ENCODE peak calls at places on chromosomes 6 and 20, in six cellular contexts. U is brain microvascular endothelial cell, O is WERI-Rb-1, N is esophagus squamous epithelium, K is breast epithelium, H is Karpas-422. R is an unnamed sample.

GRCh38 chr6:70797625-70798024 is 129.9 kb downstream of the SMAP1 start:
- DNase-seq in H (no peak), N (no peak), K (no peak), U (no peak), O (no peak), R (no peak)

GRCh38 chr6:125918681-125919566 is 37.6 kb upstream of the HINT3 start:
- DNase-seq in H (peak; percentile 46), U (peak; percentile 85), N (no peak), K (peak; percentile 67), O (no peak), R (no peak)

GRCh38 chr6:11756726-11757125 is 21.9 kb downstream of the ADTRP start:
- DNase-seq in H (no peak), K (no peak), U (no peak), O (no peak), N (no peak), R (no peak)

GRCh38 chr20:41617059-41617921 is 887 bp downstream of the CHD6 start:
- DNase-seq in H (peak; percentile 73), U (peak; percentile 11), N (no peak), K (no peak), O (peak; percentile 38), R (no peak)

GRCh38 chr6:154974485-154975149 is 20.5 kb upstream of the TIAM2 start:
- DNase-seq in N (no peak), U (no peak), O (no peak), H (no peak), K (no peak), R (no peak)

GRCh38 chr6:45448417-45449389 is 71.0 kb upstream of the SUPT3H start:
- DNase-seq in K (no peak), N (no peak), H (no peak), U (no peak), O (no peak), R (no peak)

GRCh38 chr6:33313105-33313708 is 671 bp downstream of the TAPBP start:
- DNase-seq in U (peak; percentile 11), K (no peak), O (no peak), H (peak; percentile 75), N (no peak), R (peak; percentile 34)

GRCh38 chr20:12113075-12113467 is 195.4 kb downstream of the BTBD3 start:
- DNase-seq in H (no peak), N (no peak), O (no peak), K (no peak), U (no peak), R (no peak)

GRCh38 chr20:49032455-49032854 is 13.7 kb upstream of the CSE1L start:
- DNase-seq in N (no peak), O (no peak), K (no peak), H (no peak), U (no peak), R (no peak)

GRCh38 chr20:40414843-40415615 is 274.0 kb downstream of the MAFB start:
- DNase-seq in K (peak; percentile 57), H (no peak), N (no peak), O (no peak), U (no peak), R (no peak)

DNA sequence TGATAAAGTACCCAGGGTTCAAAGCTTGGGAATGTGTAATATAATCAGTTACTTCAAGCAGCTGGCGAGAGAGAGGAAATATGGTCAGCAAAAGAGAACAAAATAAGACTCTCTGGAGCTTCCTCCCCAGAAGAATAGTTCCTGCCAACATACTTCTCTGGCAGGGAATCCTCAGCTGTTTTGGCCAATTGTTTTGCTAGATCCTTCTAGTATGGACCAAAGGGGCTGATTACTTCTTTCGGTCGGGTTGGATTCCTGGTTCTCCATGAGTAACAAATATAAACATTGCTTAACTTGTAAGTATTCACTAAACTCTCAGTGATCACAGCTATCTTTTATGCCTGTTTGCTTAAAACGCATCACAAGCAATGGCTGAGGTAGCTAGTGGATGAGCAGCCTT is 31.4 kb upstream of the FBXO9 start:
- DNase-seq in N (no peak), H (no peak), O (no peak), U (peak; percentile 60), K (no peak), R (no peak)
- H3K27ac ChIP-seq in N (peak overlapping the region; percentile 41), H (no peak overlapping the region), O (no peak overlapping the region), U (no peak overlapping the region), K (peak overlapping the region; percentile 49), R (peak overlapping the region; percentile 61)

GRCh38 chr6:28953039-28953872 is 29.5 kb upstream of the TRIM27 start:
- DNase-seq in N (no peak), U (peak; percentile 69), K (no peak), H (peak; percentile 88), O (peak; percentile 57), R (no peak)
- H3K4me3 ChIP-seq in N (peak overlapping the region; percentile 56), U (peak overlapping the region; percentile 71), K (peak overlapping the region; percentile 51), H (peak overlapping the region; percentile 25), O (peak overlapping the region; percentile 61), R (peak overlapping the region; percentile 36)

DNA sequence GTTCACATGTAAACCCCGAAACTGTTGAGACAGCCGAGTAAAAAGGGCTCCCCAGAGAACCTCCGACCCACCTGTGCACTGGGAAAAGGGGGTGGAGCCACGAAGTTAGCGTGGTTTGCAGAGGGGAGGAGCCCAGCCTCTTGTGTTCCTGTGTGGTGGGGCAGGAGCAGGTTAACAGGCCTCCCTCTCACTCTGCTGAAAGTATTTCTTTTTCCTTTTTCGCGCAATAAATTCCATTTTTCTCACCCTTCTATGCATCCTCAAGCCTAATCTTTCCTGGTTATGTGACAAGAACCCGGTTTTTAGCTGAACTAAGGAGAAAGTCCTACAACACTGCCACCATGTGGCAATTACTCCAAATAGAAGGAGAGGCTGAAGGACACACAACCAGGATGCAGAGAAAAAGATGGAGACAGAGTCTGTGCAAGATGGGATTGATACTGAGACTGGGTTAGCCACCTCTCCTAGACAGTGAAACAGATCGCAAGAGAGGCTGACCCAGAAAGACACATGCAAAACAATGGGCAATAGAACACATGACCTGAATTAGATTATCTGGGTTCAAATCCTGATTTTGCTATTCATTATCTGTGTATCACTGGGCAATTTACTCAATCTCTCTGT is 168.7 kb upstream of the PRSS16 start:
- DNase-seq in O (peak; percentile 64), K (no peak), U (peak; percentile 71), H (peak; percentile 78), N (no peak), R (peak; percentile 50)
- H3K27me3 ChIP-seq in O (peaks cover 78% of the 10 kb centered on the region), K (peaks cover 3% of the 10 kb centered on the region), U (peaks cover 5% of the 10 kb centered on the region), H (no peaks in the 10 kb centered on the region), N (peaks cover 50% of the 10 kb centered on the region), R (no peaks in the 10 kb centered on the region)

GRCh38 chr20:6735913-6736845 is 31.3 kb upstream of the BMP2 start:
- DNase-seq in K (no peak), O (no peak), H (no peak), N (no peak), U (peak; percentile 28), R (no peak)
- H3K27ac ChIP-seq in K (no peak overlapping the region), O (no peak overlapping the region), H (no peak overlapping the region), N (peak overlapping the region; percentile 23), U (no peak overlapping the region), R (peak overlapping the region; percentile 53)

GRCh38 chr6:48826318-48826595 is 636.8 kb downstream of the MMUT start:
- DNase-seq in N (no peak), H (no peak), O (no peak), U (no peak), K (no peak), R (no peak)
- H3K4me3 ChIP-seq in N (no peak overlapping the region), H (no peak overlapping the region), O (no peak overlapping the region), U (no peak overlapping the region), K (no peak overlapping the region), R (no peak overlapping the region)

GRCh38 chr6:1363298-1363697 is 26.1 kb upstream of the FOXF2 start:
- DNase-seq in N (no peak), K (no peak), H (no peak), U (no peak), O (no peak), R (no peak)

GRCh38 chr6:1363729-1364572 is 25.4 kb upstream of the FOXF2 start:
- DNase-seq in H (peak; percentile 45), K (no peak), O (peak; percentile 63), U (no peak), N (no peak), R (peak; percentile 36)

GRCh38 chr6:1365701-1366100 is 23.7 kb upstream of the FOXF2 start:
- DNase-seq in U (no peak), K (no peak), N (no peak), H (no peak), O (no peak), R (no peak)

GRCh38 chr6:1364791-1365190 is 24.6 kb upstream of the FOXF2 start:
- DNase-seq in H (no peak), U (no peak), O (no peak), K (no peak), N (no peak), R (no peak)

DNA sequence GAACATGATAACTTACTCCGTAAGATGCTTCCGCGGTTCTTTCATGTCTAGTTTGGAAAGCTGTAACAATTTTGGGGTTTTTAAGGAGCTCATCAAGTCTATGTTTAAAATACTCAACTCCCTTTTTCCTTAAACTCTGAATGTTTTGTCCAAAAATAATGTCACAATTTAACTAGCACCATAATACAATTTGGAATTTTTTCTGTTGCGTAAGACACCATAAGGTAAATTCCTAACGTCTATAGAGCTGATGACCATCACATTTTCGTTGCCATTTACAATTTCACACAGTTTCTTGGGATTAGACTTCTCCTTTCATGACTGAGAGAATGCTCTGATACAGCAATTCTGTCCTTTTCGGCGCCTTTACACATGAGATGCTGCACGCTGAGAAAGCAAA is 26.7 kb upstream of the FOXF2 start:
- DNase-seq in H (no peak), U (no peak), O (no peak), N (no peak), K (no peak), R (no peak)
- H3K27me3 ChIP-seq in H (no peaks in the 10 kb centered on the region), U (no peaks in the 10 kb centered on the region), O (peaks cover 31% of the 10 kb centered on the region), N (peaks cover 30% of the 10 kb centered on the region), K (no peaks in the 10 kb centered on the region), R (peaks cover 4% of the 10 kb centered on the region)

GRCh38 chr20:47392015-47392720 is 35.7 kb upstream of the ZMYND8 start:
- DNase-seq in O (no peak), H (peak; percentile 93), K (no peak), U (peak; percentile 97), N (no peak), R (no peak)
- H3K27ac ChIP-seq in O (no peak overlapping the region), H (peak overlapping the region; percentile 68), K (no peak overlapping the region), U (peak overlapping the region; percentile 73), N (peak overlapping the region; percentile 87), R (no peak overlapping the region)

GRCh38 chr6:5308066-5308465 is 46.8 kb downstream of the FARS2 start:
- DNase-seq in N (no peak), U (no peak), K (no peak), H (no peak), O (no peak), R (no peak)
- H3K4me3 ChIP-seq in N (no peak overlapping the region), U (no peak overlapping the region), K (no peak overlapping the region), H (no peak overlapping the region), O (no peak overlapping the region), R (no peak overlapping the region)

R was measured in tibial nerve.